ENCODE peak calls at places on chromosomes 11 and 22, in four cellular contexts. E, B, A and S are unnamed samples.

GRCh38 chr11:116544721-116545120 is 228.1 kb downstream of the BUD13 start:
- DNase-seq in B (no peak), A (no peak), E (no peak), S (no peak)

GRCh38 chr11:32427935-32428664 is 7.2 kb downstream of the WT1 start:
- DNase-seq in A (no peak), B (no peak), E (no peak), S (peak; percentile 55)

GRCh38 chr11:18865951-18866350 is 73.3 kb downstream of the MRGPRX1 start:
- DNase-seq in B (no peak), E (peak; percentile 14), A (no peak), S (peak; percentile 85)

GRCh38 chr22:35498446-35498845 is 42.2 kb upstream of the RASD2 start:
- DNase-seq in A (no peak), B (no peak), E (no peak), S (no peak)

GRCh38 chr11:45704635-45705034 is 39.2 kb upstream of the CHST1 start:
- DNase-seq in E (no peak), B (no peak), A (no peak), S (no peak)

GRCh38 chr11:126799974-126800373 is 200.6 kb downstream of the KIRREL3 start:
- DNase-seq in B (no peak), E (no peak), A (peak; percentile 66), S (no peak)

GRCh38 chr22:20653012-20653794 is 120.7 kb upstream of the SERPIND1 start:
- DNase-seq in B (no peak), E (no peak), A (no peak), S (peak; percentile 12)

GRCh38 chr11:134515081-134515960 is 103.3 kb upstream of the B3GAT1 start:
- DNase-seq in A (no peak), E (no peak), B (no peak), S (no peak)

GRCh38 chr11:9823439-9823838 is 159.6 kb downstream of the SWAP70 start:
- DNase-seq in B (no peak), A (peak; percentile 34), E (no peak), S (no peak)

GRCh38 chr22:37022483-37023337 is 3.2 kb downstream of the MPST start:
- DNase-seq in A (no peak), B (no peak), E (no peak), S (no peak)
- H3K79me1 ChIP-seq in A (peaks cover 13% of the 10 kb centered on the region), B (peaks cover 60% of the 10 kb centered on the region), E (peaks cover 28% of the 10 kb centered on the region), S (no peaks in the 10 kb centered on the region)

GRCh38 chr11:12815931-12816494 is 141.8 kb downstream of the TEAD1 start:
- DNase-seq in B (no peak), A (no peak), E (no peak), S (no peak)
- H3K79me1 ChIP-seq in B (peaks cover 18% of the 10 kb centered on the region), A (peaks cover 37% of the 10 kb centered on the region), E (peaks cover 3% of the 10 kb centered on the region), S (peaks cover 9% of the 10 kb centered on the region)

GRCh38 chr11:7578276-7578955 is 64.6 kb downstream of the PPFIBP2 start:
- DNase-seq in A (no peak), E (no peak), B (no peak), S (no peak)

GRCh38 chr11:7577883-7578242 is 64.1 kb downstream of the PPFIBP2 start:
- DNase-seq in B (peak; percentile 70), E (no peak), A (peak; percentile 49), S (peak; percentile 44)

GRCh38 chr11:7576671-7577225 is 62.9 kb downstream of the PPFIBP2 start:
- DNase-seq in A (peak; percentile 47), E (no peak), B (no peak), S (no peak)

GRCh38 chr11:7575841-7576451 is 62.1 kb downstream of the PPFIBP2 start:
- DNase-seq in A (no peak), E (no peak), B (peak; percentile 54), S (peak; percentile 43)

DNA sequence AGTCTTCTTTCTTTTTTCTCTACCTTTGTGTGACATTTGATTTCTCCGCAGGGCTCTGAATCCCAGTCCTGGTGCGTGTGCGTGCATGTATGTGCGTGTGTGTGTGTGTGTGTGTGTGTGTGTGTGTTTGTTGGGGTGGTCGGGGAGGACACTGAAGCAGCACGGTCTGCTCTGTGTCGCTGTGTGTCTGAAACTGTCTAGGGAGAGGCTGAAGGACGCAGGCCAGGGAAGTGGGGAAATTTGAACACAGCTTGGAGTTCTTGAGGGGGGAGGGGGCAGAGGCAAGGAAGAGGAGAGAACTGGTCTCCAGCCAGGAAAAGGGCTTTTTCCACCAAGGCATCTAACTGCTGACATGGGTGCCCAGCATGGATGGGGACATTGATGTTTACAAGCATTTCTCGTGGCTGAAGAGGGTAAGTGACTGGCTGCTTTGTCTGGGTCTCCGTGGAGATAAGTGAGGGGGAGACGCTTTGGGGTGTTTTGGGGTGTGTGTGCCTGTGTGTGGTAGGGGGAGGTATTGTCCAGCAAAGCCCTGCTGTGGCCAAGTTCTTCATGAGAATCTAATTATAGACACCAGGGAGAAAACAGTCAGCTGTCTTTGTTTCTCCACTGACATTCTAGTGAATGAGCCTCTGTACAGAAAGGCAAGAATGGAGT is 63.6 kb downstream of the PPFIBP2 start:
- DNase-seq in B (peak; percentile 85), E (no peak), A (no peak), S (no peak)
- H3K79me1 ChIP-seq in B (no peaks in the 10 kb centered on the region), E (no peaks in the 10 kb centered on the region), A (no peaks in the 10 kb centered on the region), S (no peaks in the 10 kb centered on the region)

GRCh38 chr11:7573558-7574296 is 59.9 kb downstream of the PPFIBP2 start:
- DNase-seq in A (no peak), E (no peak), B (peak; percentile 25), S (peak; percentile 57)
- H3K79me1 ChIP-seq in A (no peaks in the 10 kb centered on the region), E (no peaks in the 10 kb centered on the region), B (no peaks in the 10 kb centered on the region), S (no peaks in the 10 kb centered on the region)

GRCh38 chr22:44981857-44982256 is 27.9 kb downstream of the PHF21B start:
- DNase-seq in A (no peak), B (no peak), E (no peak), S (no peak)

GRCh38 chr22:44985906-44986527 is 23.8 kb downstream of the PHF21B start:
- DNase-seq in B (no peak), E (no peak), A (no peak), S (no peak)

GRCh38 chr22:44988671-44989070 is 21.1 kb downstream of the PHF21B start:
- DNase-seq in E (no peak), A (no peak), B (no peak), S (no peak)

GRCh38 chr22:44979154-44979553 is 30.7 kb downstream of the PHF21B start:
- DNase-seq in A (no peak), B (no peak), E (no peak), S (no peak)

GRCh38 chr22:44983878-44984482 is 25.8 kb downstream of the PHF21B start:
- DNase-seq in B (no peak), E (no peak), A (no peak), S (no peak)
- H3K79me1 ChIP-seq in B (no peaks in the 10 kb centered on the region), E (peaks cover 38% of the 10 kb centered on the region), A (no peaks in the 10 kb centered on the region), S (peaks cover 10% of the 10 kb centered on the region)

DNA sequence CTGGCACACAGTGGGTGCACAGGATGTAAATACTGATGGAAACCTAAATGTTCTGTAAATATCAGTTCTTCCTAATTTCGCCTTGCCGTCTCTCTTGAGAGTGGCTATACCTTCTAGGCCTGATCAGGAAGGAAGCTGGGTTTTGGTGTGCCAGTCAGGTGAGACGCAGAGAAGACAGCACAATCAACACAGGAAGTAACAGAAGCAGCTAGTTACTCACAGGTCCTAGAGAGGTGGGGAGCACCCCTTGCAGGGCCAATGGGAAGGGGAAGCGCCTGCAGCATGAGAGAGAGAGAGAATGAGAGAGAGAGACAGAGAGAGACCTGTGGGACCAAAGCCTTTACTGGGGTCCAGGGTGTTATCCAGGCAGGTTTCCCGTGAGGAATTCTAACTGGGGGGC is 80.8 kb downstream of the FBLN1 start:
- DNase-seq in E (no peak), A (no peak), B (no peak), S (no peak)
- H3K79me1 ChIP-seq in E (peaks cover 2% of the 10 kb centered on the region), A (no peaks in the 10 kb centered on the region), B (peaks cover 2% of the 10 kb centered on the region), S (no peaks in the 10 kb centered on the region)